ENCODE peak calls at places on chromosomes 3 and 15, in nine cellular contexts. R is breast epithelium; F is mesenchymal stem cell; V is neuronal stem cell; T is A549; X is SJSA1; G is CD4-positive, alpha-beta T cell; P is heart left ventricle; E is lung. K is an unnamed sample.

GRCh38 chr3:141231923-141232861 is 567 bp downstream of the PXYLP1 start:
- DNase-seq in R (peak; percentile 67), F (peak; percentile 18), V (peak; percentile 29), T (no peak), X (peak; percentile 8), G (no peak), P (peak; percentile 44), E (peak; percentile 43), K (peak; percentile 26)

GRCh38 chr3:150135321-150135721 is 164.6 kb upstream of the PFN2 start:
- DNase-seq in R (no peak), F (peak; percentile 83), V (no peak), T (no peak), X (peak; percentile 10), G (no peak), P (no peak), E (no peak), K (no peak)

GRCh38 chr3:112005091-112005672 is 6.5 kb downstream of the TAGLN3 start:
- DNase-seq in R (no peak), F (no peak), V (no peak), T (no peak), X (no peak), G (no peak), P (no peak), E (no peak), K (no peak)

GRCh38 chr3:11989383-11990050 is 14.7 kb upstream of the SYN2 start:
- DNase-seq in R (no peak), F (no peak), V (no peak), T (peak; percentile 33), X (no peak), G (no peak), P (no peak), E (no peak), K (peak; percentile 14)

GRCh38 chr3:127035672-127036071 is 52.8 kb downstream of the PLXNA1 start:
- DNase-seq in R (no peak), F (peak; percentile 82), V (no peak), T (peak; percentile 55), X (no peak), G (no peak), P (no peak), E (peak; percentile 82), K (no peak)

GRCh38 chr3:136955813-136956212 is 2.0 kb upstream of the IL20RB start:
- DNase-seq in R (no peak), F (peak; percentile 93), V (no peak), T (peak; percentile 66), X (peak; percentile 81), G (no peak), P (no peak), E (no peak), K (no peak)

GRCh38 chr3:116005404-116005803 is 382.1 kb downstream of the GAP43 start:
- DNase-seq in R (no peak), F (peak; percentile 97), V (no peak), T (peak; percentile 54), X (peak; percentile 40), G (no peak), P (no peak), E (no peak), K (peak; percentile 9)

GRCh38 chr3:25156526-25157075 is 271.5 kb upstream of the RARB start:
- DNase-seq in R (no peak), F (peak; percentile 84), V (peak; percentile 58), T (peak; percentile 18), X (peak; percentile 78), G (no peak), P (no peak), E (no peak), K (peak; percentile 60)

GRCh38 chr3:134373278-134373941 is 837 bp downstream of the AMOTL2 start:
- DNase-seq in R (peak; percentile 86), F (peak; percentile 92), V (peak; percentile 94), T (peak; percentile 74), X (peak; percentile 91), G (no peak), P (peak; percentile 89), E (peak; percentile 87), K (peak; percentile 89)

GRCh38 chr3:23979569-23979968 is 34.5 kb downstream of the NR1D2 start:
- DNase-seq in R (no peak), F (no peak), V (no peak), T (no peak), X (no peak), G (no peak), P (no peak), E (no peak), K (no peak)

GRCh38 chr3:101725192-101725889 is 927 bp downstream of the CEP97 start:
- DNase-seq in R (no peak), F (peak; percentile 34), V (peak; percentile 4), T (no peak), X (peak; percentile 33), G (peak; percentile 8), P (peak; percentile 39), E (no peak), K (peak; percentile 44)

GRCh38 chr15:43511012-43511885 is 6.2 kb upstream of the MAP1A start:
- DNase-seq in R (no peak), F (peak; percentile 50), V (no peak), T (peak; percentile 52), X (peak; percentile 18), G (no peak), P (no peak), E (no peak), K (peak; percentile 47)

GRCh38 chr3:62604746-62605351 is 231.5 kb upstream of the FEZF2 start:
- DNase-seq in R (no peak), F (no peak), V (no peak), T (no peak), X (no peak), G (no peak), P (no peak), E (no peak), K (no peak)

GRCh38 chr3:62600033-62600432 is 226.7 kb upstream of the FEZF2 start:
- DNase-seq in R (no peak), F (no peak), V (no peak), T (no peak), X (no peak), G (no peak), P (no peak), E (no peak), K (no peak)

GRCh38 chr3:62602987-62603386 is 229.6 kb upstream of the FEZF2 start:
- DNase-seq in R (no peak), F (no peak), V (no peak), T (no peak), X (no peak), G (no peak), P (no peak), E (no peak), K (no peak)

GRCh38 chr3:62604301-62604700 is 231.0 kb upstream of the FEZF2 start:
- DNase-seq in R (no peak), F (peak; percentile 94), V (no peak), T (peak; percentile 7), X (peak; percentile 49), G (no peak), P (no peak), E (no peak), K (no peak)

DNA sequence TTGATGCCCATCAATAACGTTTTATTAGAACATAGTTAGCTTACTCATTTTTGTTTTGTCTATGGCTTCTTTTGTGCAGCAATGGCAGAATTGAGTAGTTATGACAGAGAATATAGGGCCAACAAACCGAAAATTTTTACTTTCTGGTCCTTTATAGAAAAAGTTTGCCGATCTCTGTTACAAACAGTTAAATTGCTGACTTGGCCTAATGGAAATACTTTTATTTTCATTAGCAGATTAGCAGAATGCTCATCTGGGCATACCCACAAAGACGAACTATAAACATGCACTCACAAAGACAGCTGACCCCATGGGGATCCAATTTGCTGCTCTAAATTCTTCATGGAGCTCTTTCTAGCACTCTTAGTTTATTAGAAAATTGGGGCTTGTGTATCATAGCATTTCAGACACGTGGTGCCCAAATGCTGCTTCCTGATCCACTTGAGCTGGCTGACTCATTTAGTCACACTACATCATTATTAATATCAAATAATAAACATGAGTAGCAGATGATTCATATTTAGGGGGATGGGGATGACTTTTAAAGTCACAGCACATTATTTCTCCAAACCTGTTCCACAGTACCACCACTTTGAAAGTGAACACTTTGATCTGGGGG is 228.0 kb upstream of the FEZF2 start:
- DNase-seq in R (no peak), F (peak; percentile 51), V (no peak), T (no peak), X (no peak), G (no peak), P (no peak), E (no peak), K (peak; percentile 17)
- H3K27ac ChIP-seq in R (no peak overlapping the region), F (peak overlapping the region; percentile 12), V (no peak overlapping the region), T (no peak overlapping the region), X (no peak overlapping the region), G (no peak overlapping the region), P (no peak overlapping the region), E (no peak overlapping the region), K (no peak overlapping the region)

GRCh38 chr15:62403164-62403809 is 238.2 kb upstream of the C2CD4B start:
- DNase-seq in R (no peak), F (peak; percentile 78), V (no peak), T (peak; percentile 15), X (peak; percentile 63), G (no peak), P (no peak), E (no peak), K (no peak)
- H3K9me3 ChIP-seq in R (no peaks in the 10 kb centered on the region), F (peaks cover 10% of the 10 kb centered on the region), V (peaks cover 2% of the 10 kb centered on the region), T (peaks cover 20% of the 10 kb centered on the region), X (peaks cover 17% of the 10 kb centered on the region), G (peaks cover 7% of the 10 kb centered on the region), P (no peaks in the 10 kb centered on the region), E (peaks cover 2% of the 10 kb centered on the region), K (no peaks in the 10 kb centered on the region)

GRCh38 chr3:146626384-146627122 is 21.4 kb upstream of the PLSCR5 start:
- DNase-seq in R (no peak), F (no peak), V (no peak), T (no peak), X (no peak), G (no peak), P (no peak), E (no peak), K (no peak)

GRCh38 chr3:146625117-146625775 is 20.1 kb upstream of the PLSCR5 start:
- DNase-seq in R (no peak), F (peak; percentile 29), V (no peak), T (peak; percentile 2), X (no peak), G (no peak), P (no peak), E (no peak), K (no peak)
- H3K27ac ChIP-seq in R (no peak overlapping the region), F (no peak overlapping the region), V (no peak overlapping the region), T (no peak overlapping the region), X (no peak overlapping the region), G (no peak overlapping the region), P (no peak overlapping the region), E (no peak overlapping the region), K (no peak overlapping the region)

DNA sequence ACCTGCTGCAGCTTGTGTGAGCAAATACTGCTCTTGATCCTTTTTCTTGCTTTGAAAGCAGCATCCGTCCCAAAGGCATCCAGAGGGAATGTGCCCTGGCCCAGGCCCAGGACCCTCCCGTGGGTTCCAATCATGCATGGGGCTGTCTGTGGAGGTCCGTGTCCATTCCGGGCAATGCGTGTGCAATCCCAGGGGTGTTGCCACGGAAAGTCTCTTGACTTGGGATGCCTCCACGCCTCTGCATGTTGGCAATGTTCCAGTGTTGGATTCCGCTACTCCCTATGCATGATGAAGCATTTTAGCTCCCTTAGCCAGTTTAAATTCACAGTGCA is 105.7 kb downstream of the SNRPN start:
- DNase-seq in R (peak; percentile 39), F (no peak), V (no peak), T (no peak), X (no peak), G (no peak), P (no peak), E (no peak), K (no peak)
- H3K9me3 ChIP-seq in R (peaks cover 100% of the 10 kb centered on the region), F (peaks cover 100% of the 10 kb centered on the region), V (peaks cover 100% of the 10 kb centered on the region), T (peaks cover 75% of the 10 kb centered on the region), X (peaks cover 71% of the 10 kb centered on the region), G (peaks cover 100% of the 10 kb centered on the region), P (peaks cover 100% of the 10 kb centered on the region), E (peaks cover 100% of the 10 kb centered on the region), K (no peaks in the 10 kb centered on the region)